ENCODE peak calls at places on chromosomes 1 and 21, in eight cellular contexts. H is vagina, Z is sigmoid colon, W is HCT116, R is hepatocyte, G is prostate gland, Q is fibroblast of lung, A is GM23338. C is an unnamed sample.

GRCh38 chr1:90012305-90012704 is 17.4 kb downstream of the ZNF326 start:
- DNase-seq in H (no peak), Z (no peak), W (no peak), R (no peak), G (no peak), Q (peak), A (no peak), C (no peak)

GRCh38 chr1:193763313-193763712 is 576.9 kb upstream of the B3GALT2 start:
- DNase-seq in H (no peak), Z (no peak), W (no peak), R (no peak), G (no peak), Q (peak), A (no peak), C (no peak)

GRCh38 chr1:11560061-11560460 is 81.1 kb downstream of the DISP3 start:
- DNase-seq in H (no peak), Z (no peak), W (no peak), R (no peak), G (no peak), Q (no peak), A (no peak), C (no peak)

GRCh38 chr1:110927484-110928075 is 36.1 kb downstream of the LRIF1 start:
- DNase-seq in H (no peak), Z (no peak), W (peak), R (no peak), G (no peak), Q (no peak), A (peak), C (no peak)

GRCh38 chr1:77265180-77265579 is 16.6 kb upstream of the AK5 start:
- DNase-seq in H (no peak), Z (no peak), W (no peak), R (no peak), G (no peak), Q (no peak), A (peak), C (no peak)

GRCh38 chr1:40715660-40716059 is 24.2 kb downstream of the NFYC start:
- DNase-seq in H (no peak), Z (no peak), W (no peak), R (no peak), G (no peak), Q (no peak), A (no peak), C (no peak)

GRCh38 chr1:177170756-177171535 is at the start of gene BRINP2:
- DNase-seq in H (no peak), Z (no peak), W (no peak), R (peak), G (peak), Q (peak), A (peak), C (no peak)

GRCh38 chr1:235122348-235122747 is 6.3 kb downstream of the TOMM20 start:
- DNase-seq in H (no peak), Z (no peak), W (no peak), R (no peak), G (no peak), Q (no peak), A (no peak), C (no peak)

GRCh38 chr1:176604461-176604860 is 141.5 kb downstream of the PAPPA2 start:
- DNase-seq in H (no peak), Z (no peak), W (no peak), R (no peak), G (no peak), Q (no peak), A (no peak), C (no peak)

GRCh38 chr1:241413386-241413785 is 56.4 kb upstream of the RGS7 start:
- DNase-seq in H (no peak), Z (no peak), W (no peak), R (no peak), G (no peak), Q (peak), A (no peak), C (no peak)

GRCh38 chr1:150708595-150708994 is 11.6 kb upstream of the GOLPH3L start:
- DNase-seq in H (no peak), Z (no peak), W (no peak), R (no peak), G (no peak), Q (no peak), A (no peak), C (no peak)

GRCh38 chr21:39669485-39669884 is 56.7 kb downstream of the B3GALT5 start:
- DNase-seq in H (no peak), Z (no peak), W (no peak), R (no peak), G (no peak), Q (no peak), A (no peak), C (no peak)

GRCh38 chr1:22332166-22332717 is 119.4 kb upstream of the ZBTB40 start:
- DNase-seq in H (no peak), Z (no peak), W (no peak), R (peak), G (no peak), Q (no peak), A (no peak), C (no peak)

DNA sequence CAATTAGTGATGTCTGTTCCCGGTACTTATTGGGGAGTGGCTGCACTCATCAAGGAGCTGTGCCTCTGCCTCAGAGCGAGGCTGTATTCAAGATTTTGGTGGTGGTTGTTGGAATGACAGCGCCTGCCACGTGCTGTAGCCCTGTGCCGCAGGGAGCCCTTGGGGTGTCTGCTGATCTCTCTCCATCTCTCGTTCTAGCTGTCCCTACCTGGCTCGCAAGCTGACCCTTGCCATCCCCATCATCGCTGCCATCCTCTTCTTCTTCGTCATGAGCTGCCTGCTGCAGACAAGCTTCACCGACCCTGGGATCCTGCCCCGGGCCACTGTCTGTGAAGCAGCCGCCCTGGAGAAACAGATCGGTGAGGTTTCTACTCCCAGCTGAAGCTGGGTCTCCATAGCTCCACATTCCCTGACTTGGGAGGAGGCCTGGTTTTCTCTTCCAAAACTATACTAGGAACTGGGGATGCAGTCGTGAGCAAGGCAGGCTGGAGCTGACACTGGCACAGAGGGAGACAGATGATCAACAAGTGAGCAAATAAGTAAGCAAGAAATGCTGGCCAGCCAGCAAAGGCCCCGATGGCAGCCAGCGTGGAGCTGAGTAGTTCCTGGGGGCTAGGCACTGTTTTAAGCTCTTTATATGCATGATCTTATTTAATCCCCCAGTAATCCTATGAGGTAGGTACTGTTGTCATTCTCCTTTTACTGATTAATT is 5.9 kb downstream of the ZDHHC18 start:
- DNase-seq in H (no peak), Z (no peak), W (no peak), R (no peak), G (no peak), Q (no peak), A (no peak), C (no peak)
- H3K4me3 ChIP-seq in H (no peak), Z (no peak), W (no peak), R (no peak), G (no peak), Q (no peak), A (no peak), C (no peak)

GRCh38 chr1:31860576-31860975 is 44.8 kb upstream of the SPOCD1 start:
- DNase-seq in H (no peak), Z (no peak), W (no peak), R (no peak), G (no peak), Q (no peak), A (no peak), C (no peak)
- TF ChIP-seq CTCF in H (no peak), Z (no peak), W (no peak), R (no peak), G (no peak), Q (no peak), A (no peak), C (no peak)

DNA sequence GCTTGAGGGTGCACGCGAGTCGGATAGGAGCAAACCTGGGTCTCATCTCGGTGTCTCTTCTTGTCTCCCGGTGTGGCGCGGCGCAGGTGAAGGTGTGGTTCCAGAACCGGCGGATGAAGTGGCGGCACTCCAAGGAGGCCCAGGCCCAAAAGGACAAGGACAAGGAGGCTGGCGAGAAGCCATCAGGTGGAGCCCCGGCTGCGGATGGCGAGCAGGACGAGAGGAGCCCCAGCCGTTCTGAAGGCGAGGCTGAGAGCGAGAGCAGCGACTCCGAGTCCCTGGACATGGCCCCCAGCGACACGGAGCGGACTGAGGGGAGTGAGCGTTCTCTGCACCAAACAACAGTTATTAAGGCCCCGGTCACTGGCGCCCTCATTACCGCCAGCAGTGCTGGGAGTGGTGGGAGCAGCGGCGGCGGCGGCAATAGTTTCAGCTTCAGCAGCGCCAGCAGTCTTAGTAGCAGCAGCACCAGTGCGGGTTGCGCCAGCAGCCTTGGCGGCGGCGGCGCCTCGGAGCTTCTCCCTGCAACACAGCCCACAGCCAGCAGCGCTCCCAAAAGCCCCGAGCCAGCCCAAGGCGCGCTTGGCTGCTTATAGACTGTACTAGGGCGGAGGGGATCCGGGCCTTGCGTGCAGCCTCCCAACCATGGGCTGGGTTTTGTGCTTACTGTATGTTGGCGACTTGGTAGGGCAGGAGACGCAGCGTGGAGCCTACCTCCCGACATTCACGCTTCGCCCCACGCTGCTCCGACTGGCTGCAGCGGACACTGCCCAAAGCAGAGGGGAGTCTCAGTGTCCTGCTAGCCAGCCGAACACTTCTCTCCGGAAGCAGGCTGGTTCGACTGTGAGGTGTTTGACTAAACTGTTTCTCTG is 5.1 kb downstream of the HLX start:
- DNase-seq in H (no peak), Z (no peak), W (no peak), R (peak), G (no peak), Q (peak), A (peak), C (no peak)
- H3K4me3 ChIP-seq in H (no peak), Z (peak), W (no peak), R (no peak), G (no peak), Q (no peak), A (peak), C (no peak)

GRCh38 chr1:245156736-245157505 is 2.1 kb downstream of the KIF26B start:
- DNase-seq in H (no peak), Z (no peak), W (no peak), R (peak), G (no peak), Q (peak), A (peak), C (no peak)
- TF ChIP-seq CTCF in H (no peak), Z (no peak), W (no peak), R (no peak), G (no peak), Q (no peak), A (no peak), C (no peak)

DNA sequence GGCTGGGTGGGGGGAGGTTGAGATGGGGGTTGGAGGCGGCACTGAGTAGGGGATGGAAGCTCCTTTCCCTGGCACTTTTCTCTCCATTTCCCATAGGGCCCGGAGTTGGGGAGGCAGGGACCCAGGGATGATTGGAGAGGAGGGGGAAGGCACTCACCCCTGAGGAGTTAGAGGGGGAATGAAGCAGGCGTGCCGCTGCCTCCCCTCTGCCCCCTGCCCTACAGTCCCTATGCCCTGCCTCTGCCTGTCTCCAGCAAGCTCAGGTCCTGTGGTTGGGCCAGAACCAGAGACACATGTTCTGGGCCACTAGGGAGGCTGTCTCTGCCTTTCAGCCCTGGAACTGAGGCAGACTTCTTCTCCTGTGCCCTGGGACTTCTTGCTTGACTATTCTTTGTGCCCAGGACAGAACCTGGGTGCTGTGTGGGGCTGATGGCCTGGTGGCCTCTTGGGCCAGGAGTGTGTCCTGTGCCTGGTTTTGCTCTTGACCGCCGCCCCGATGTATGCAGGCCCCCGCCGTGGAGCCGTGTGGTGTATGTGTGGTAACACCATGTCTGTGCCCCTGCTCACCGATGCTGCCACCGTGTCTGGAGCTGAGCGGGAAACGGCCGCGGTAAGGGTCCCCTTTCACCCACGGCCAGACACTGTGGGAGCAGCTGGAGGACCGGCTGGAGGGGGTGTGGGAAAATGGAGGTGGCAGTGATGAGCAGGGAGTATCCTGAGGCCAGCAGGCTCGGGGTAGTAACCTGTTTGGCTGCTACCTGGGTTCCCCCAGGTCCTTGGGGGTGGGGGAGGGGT is 1.4 kb downstream of the LYPLA2 start:
- DNase-seq in H (no peak), Z (no peak), W (no peak), R (no peak), G (no peak), Q (no peak), A (peak), C (no peak)
- H3K4me3 ChIP-seq in H (peak), Z (peak), W (peak), R (peak), G (peak), Q (peak), A (peak), C (peak)

DNA sequence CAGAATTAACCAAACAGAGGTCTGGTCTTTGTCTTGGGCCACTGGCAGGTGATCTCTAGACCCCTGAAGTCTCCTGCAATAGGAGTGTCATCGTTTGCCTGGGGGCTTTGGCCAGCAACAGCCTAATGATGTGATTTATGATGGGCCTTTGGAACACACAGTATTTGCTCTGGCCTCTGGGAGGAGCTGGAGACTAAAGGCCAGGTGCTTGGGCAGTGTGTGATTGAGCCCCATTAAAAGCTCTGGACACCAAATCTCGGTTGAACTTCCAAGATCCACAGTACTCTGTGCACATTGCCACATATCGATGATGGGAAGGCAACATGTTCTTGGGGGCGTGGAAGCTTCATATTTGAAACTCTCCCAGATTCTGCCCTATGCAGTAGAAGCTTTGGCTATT is 32.0 kb upstream of the TLR5 start:
- DNase-seq in H (no peak), Z (no peak), W (peak), R (peak), G (no peak), Q (no peak), A (peak), C (peak)
- TF ChIP-seq CTCF in H (no peak), Z (no peak), W (peak), R (peak), G (peak), Q (no peak), A (peak), C (peak)

C was measured in LNCaP clone FGC.